ENCODE peak calls at places on chromosome 2, in four cellular contexts. O is tibial nerve, C is A549, X is GM12878. B is an unnamed sample. For H3K9me3, the result is how much of the 10 kb centered on the place peaks cover.

GRCh38 chr2:214069254-214069653 is 341.6 kb upstream of the VWC2L start:
- DNase-seq in O (peak), C (peak), X (no peak), B (no peak)

GRCh38 chr2:212052412-212053159 is 486.0 kb downstream of the ERBB4 start:
- DNase-seq in O (no peak), X (no peak), C (no peak), B (no peak)

GRCh38 chr2:133591164-133591563 is 22.9 kb upstream of the NCKAP5 start:
- DNase-seq in O (peak), X (no peak), C (no peak), B (no peak)

GRCh38 chr2:95281071-95281470 is 6.8 kb downstream of the PROM2 start:
- DNase-seq in O (no peak), X (no peak), C (no peak), B (no peak)

GRCh38 chr2:30237346-30238142 is 6.2 kb downstream of the LBH start:
- DNase-seq in C (no peak), X (no peak), O (no peak), B (peak)

GRCh38 chr2:20622296-20622686 is 28.6 kb downstream of the HS1BP3 start:
- DNase-seq in O (no peak), C (no peak), X (no peak), B (no peak)

GRCh38 chr2:181281206-181281832 is 175.9 kb upstream of the ITGA4 start:
- DNase-seq in O (no peak), C (no peak), X (no peak), B (no peak)

GRCh38 chr2:68463287-68463877 is 3.7 kb downstream of the FBXO48 start:
- DNase-seq in O (no peak), C (peak), X (no peak), B (no peak)

GRCh38 chr2:5528741-5529140 is 163.4 kb upstream of the SOX11 start:
- DNase-seq in C (no peak), X (no peak), O (no peak), B (no peak)

GRCh38 chr2:45825001-45825651 is 173.7 kb downstream of the PRKCE start:
- DNase-seq in O (no peak), X (no peak), C (no peak), B (no peak)

GRCh38 chr2:216392945-216393840 is 19.1 kb upstream of the SMARCAL1 start:
- DNase-seq in X (no peak), C (no peak), O (no peak), B (no peak)
- H3K9me3 ChIP-seq in X (under half), C (under half), O (under half), B (under half)

GRCh38 chr2:161384864-161385263 is 31.2 kb upstream of the TBR1 start:
- DNase-seq in C (no peak), X (peak), O (no peak), B (no peak)

GRCh38 chr2:161381581-161381980 is 34.5 kb upstream of the TBR1 start:
- DNase-seq in X (no peak), O (no peak), C (no peak), B (no peak)

GRCh38 chr2:161386228-161386627 is 29.9 kb upstream of the TBR1 start:
- DNase-seq in X (peak), O (no peak), C (no peak), B (no peak)

GRCh38 chr2:161379740-161380139 is 36.4 kb upstream of the TBR1 start:
- DNase-seq in X (no peak), C (no peak), O (no peak), B (no peak)

DNA sequence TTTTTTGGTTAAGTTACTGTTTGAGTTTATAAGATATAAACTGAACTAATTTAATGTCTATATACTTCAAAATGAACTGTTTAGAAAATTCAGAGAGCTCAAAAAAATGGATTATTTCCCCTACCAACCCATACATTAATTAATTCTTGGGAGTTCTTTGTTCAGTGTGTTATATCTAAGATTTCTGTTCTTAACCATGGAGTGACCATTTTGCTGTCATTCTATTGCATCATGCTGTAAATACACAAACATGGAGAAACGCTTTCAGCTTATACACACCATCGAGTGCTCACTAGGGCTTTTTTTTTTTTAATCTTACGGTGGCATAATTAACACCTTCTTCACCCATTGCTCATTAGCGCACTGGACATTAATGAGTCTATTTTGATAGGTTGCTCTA is 33.4 kb upstream of the TBR1 start:
- DNase-seq in C (no peak), X (no peak), O (no peak), B (no peak)
- TF ChIP-seq EP300 in C (no peak), X (no peak), O (no peak), B (no peak)

DNA sequence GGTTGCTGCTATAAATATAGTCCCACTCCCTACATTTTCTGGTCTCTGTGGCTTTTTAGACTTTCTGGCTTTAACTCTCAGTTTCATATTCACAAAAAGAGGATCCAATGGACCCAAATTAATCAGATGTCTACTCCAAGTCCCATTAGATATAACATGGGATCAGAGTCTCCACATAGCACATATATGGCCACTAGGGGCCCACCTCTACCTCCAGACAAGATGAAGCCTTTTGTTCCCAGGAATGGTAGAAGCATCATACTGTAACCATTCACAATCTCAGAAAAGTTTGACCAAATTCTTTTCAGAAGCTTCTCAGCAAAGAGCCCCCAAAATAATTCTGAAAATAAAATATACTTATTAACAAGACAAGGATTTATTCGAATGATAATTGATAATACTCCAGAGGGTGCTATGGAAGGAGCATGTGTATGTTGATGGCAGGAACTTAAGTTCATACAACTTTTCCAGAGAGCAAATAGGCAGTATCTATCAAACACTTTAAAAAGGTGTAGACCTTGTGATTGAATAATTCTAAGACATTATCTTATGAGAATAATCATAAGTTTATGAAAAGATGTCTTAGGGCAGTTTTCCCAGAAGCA is 382.3 kb upstream of the CRIM1 start:
- DNase-seq in O (no peak), X (no peak), C (peak), B (no peak)
- H3K27ac ChIP-seq in O (no peak), X (no peak), C (no peak), B (no peak)

GRCh38 chr2:123913266-123913810 is 111.7 kb upstream of the CNTNAP5 start:
- DNase-seq in X (no peak), C (no peak), O (no peak), B (no peak)
- H3K9me3 ChIP-seq in X (under half), C (under half), O (under half), B (under half)

GRCh38 chr2:219758907-219759680 is 131.7 kb downstream of the SLC4A3 start:
- DNase-seq in C (no peak), O (no peak), X (no peak), B (no peak)
- TF ChIP-seq EP300 in C (no peak), O (no peak), X (no peak), B (no peak)

DNA sequence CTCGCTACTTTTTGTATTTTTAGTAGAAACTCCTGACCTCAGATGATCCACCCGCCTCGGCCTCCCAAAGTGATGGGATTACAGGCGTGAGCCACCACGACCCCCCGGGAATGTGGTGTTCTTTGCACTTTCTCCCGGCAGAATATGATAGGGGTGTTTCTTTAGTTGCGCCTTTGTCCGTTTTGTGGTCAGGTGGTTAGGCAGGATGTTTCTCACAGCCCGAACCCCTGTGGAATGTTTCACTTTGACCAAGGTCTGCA is 1.2 kb upstream of the CLK1 start:
- DNase-seq in X (no peak), C (no peak), O (no peak), B (no peak)
- H3K27ac ChIP-seq in X (no peak), C (no peak), O (no peak), B (no peak)

GRCh38 chr2:121608367-121608766 is 40.9 kb downstream of the CLASP1 start:
- DNase-seq in O (no peak), X (no peak), C (no peak), B (no peak)

GRCh38 chr2:121611730-121612705 is 37.2 kb downstream of the CLASP1 start:
- DNase-seq in C (no peak), O (no peak), X (no peak), B (no peak)

GRCh38 chr2:121605820-121606733 is 43.2 kb downstream of the CLASP1 start:
- DNase-seq in X (no peak), C (no peak), O (no peak), B (no peak)

GRCh38 chr2:121613152-121613551 is 36.1 kb downstream of the CLASP1 start:
- DNase-seq in X (no peak), O (no peak), C (no peak), B (no peak)

DNA sequence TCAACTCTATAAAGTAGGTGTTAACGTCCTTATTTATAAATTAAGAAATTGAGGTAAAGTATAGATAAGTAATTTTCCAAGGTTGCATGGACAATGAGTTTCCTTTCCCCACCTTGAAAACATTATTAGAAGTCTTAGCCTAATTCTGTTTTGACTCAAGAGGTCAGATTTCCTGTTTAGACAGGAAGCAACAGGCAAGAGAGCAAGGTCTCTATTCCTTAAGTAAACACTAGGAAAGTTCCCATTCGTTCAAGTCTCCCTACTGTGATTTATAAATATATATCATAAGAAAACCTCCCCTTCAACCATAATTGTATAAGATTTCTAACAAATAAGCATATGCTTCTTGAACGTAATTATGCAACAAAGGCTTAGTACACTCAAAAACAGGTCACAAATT is 40.3 kb downstream of the CLASP1 start:
- DNase-seq in X (no peak), O (no peak), C (no peak), B (no peak)
- H3K9me3 ChIP-seq in X (under half), O (under half), C (under half), B (under half)

GRCh38 chr2:230738924-230739323 is 26.3 kb downstream of the CAB39 start:
- DNase-seq in O (no peak), X (no peak), C (no peak), B (no peak)
- TF ChIP-seq EP300 in O (no peak), X (no peak), C (no peak), B (no peak)

B was measured in suprapubic skin.